ENCODE peak calls at places on chromosomes 4 and X, in four cellular contexts. D is uterus, F is Peyer's patch, N is astrocyte. X is an unnamed sample.
A peak's percentile ranks its signal among the peaks of the same experiment; 100 is the strongest.

GRCh38 chr4:95548738-95549245 is at the start of gene UNC5C:
- DNase-seq in D (peak; percentile 79), F (peak; percentile 72), N (peak; percentile 76), X (peak; percentile 70)

GRCh38 chr4:88296413-88297052 is 12.2 kb upstream of the PPM1K start:
- DNase-seq in D (no peak), F (no peak), N (no peak), X (no peak)

GRCh38 chrX:110219920-110220319 is 98.0 kb downstream of the AMMECR1 start:
- DNase-seq in D (no peak), F (no peak), N (peak; percentile 44), X (no peak)

GRCh38 chrX:153059191-153060094 is 3.2 kb downstream of the PNMA3 start:
- DNase-seq in D (no peak), F (no peak), N (no peak), X (no peak)

GRCh38 chr4:109873791-109874514 is 26.0 kb downstream of the LRIT3 start:
- DNase-seq in D (no peak), F (no peak), N (peak; percentile 3), X (no peak)

GRCh38 chrX:141278306-141278705 is 36.0 kb upstream of the SPANXC start:
- DNase-seq in D (no peak), F (no peak), N (no peak), X (no peak)

GRCh38 chrX:53262918-53263394 is 18.4 kb downstream of the IQSEC2 start:
- DNase-seq in D (no peak), F (peak; percentile 50), N (peak; percentile 56), X (no peak)

GRCh38 chr4:16731776-16732380 is 166.6 kb downstream of the LDB2 start:
- DNase-seq in D (no peak), F (no peak), N (no peak), X (no peak)

GRCh38 chr4:42048394-42048793 is 58.1 kb downstream of the SLC30A9 start:
- DNase-seq in D (no peak), F (no peak), N (peak; percentile 83), X (no peak)

GRCh38 chrX:39903937-39904336 is 193.8 kb downstream of the BCOR start:
- DNase-seq in D (no peak), F (no peak), N (peak; percentile 56), X (no peak)

GRCh38 chr4:3697033-3697432 is 69.2 kb upstream of the ADRA2C start:
- DNase-seq in D (no peak), F (no peak), N (no peak), X (no peak)

GRCh38 chr4:3442959-3443749 is 1.4 kb downstream of the HGFAC start:
- DNase-seq in D (peak; percentile 42), F (peak; percentile 69), N (no peak), X (no peak)

GRCh38 chr4:13548059-13548983 is 4.0 kb upstream of the NKX3-2 start:
- DNase-seq in D (no peak), F (no peak), N (no peak), X (peak; percentile 57)

GRCh38 chr4:88028961-88029360 is 21.5 kb downstream of the PKD2 start:
- DNase-seq in D (no peak), F (no peak), N (no peak), X (no peak)

GRCh38 chrX:13304052-13304451 is 15.8 kb downstream of the ATXN3L start:
- DNase-seq in D (no peak), F (no peak), N (no peak), X (no peak)

GRCh38 chr4:137703225-137703624 is 170.9 kb upstream of the PCDH18 start:
- DNase-seq in D (no peak), F (no peak), N (no peak), X (no peak)

GRCh38 chr4:48243429-48243828 is 26.2 kb downstream of the TEC start:
- DNase-seq in D (no peak), F (no peak), N (no peak), X (no peak)

GRCh38 chrX:116781926-116782325 is 319.1 kb upstream of the CT83 start:
- DNase-seq in D (peak; percentile 16), F (no peak), N (no peak), X (no peak)
- TF ChIP-seq CTCF in D (no peak), F (no peak), N (no peak), X (no peak)

GRCh38 chr4:1757836-1758235 is 35.3 kb upstream of the FGFR3 start:
- DNase-seq in D (no peak), F (no peak), N (no peak), X (no peak)

GRCh38 chr4:1759818-1760223 is 33.3 kb upstream of the FGFR3 start:
- DNase-seq in D (no peak), F (no peak), N (no peak), X (no peak)

GRCh38 chr4:1758306-1759121 is 34.6 kb upstream of the FGFR3 start:
- DNase-seq in D (no peak), F (no peak), N (no peak), X (no peak)

GRCh38 chr4:1760521-1761001 is 32.5 kb upstream of the FGFR3 start:
- DNase-seq in D (no peak), F (no peak), N (no peak), X (no peak)

DNA sequence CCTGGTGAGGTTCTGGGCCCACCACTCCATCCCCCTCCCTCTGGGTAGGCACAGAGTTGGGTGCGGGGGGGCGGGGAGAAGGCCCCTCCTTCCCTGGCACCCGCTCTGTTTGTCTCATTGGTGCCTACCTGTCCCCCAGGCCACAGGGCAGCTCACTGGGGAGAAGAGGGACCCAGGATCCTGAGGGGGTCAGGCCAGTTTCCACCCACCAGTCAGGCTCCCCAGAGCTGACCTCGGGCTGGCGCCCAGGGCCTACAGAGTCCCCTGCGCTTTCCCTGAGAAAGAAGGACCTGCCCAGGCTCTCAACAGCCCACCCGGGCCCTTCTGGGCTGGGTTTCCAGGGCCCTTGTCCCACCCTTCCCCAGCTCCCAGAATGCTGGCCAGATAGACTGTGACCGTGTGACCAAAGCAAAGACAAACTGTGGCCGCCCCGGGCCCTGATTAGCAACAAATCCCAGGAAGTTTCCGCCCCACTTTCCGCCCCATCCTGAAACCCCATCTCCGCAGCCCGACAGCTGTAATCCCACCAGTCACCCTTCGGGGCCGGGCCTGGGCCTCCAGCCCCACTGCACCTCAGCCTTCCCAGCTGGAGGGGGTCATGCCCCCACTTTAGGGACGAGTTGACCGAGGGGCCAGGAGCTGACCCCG is 33.8 kb upstream of the FGFR3 start:
- DNase-seq in D (no peak), F (no peak), N (no peak), X (no peak)
- H3K4me1 ChIP-seq in D (peaks cover 6% of the 10 kb centered on the region), F (peaks cover 8% of the 10 kb centered on the region), N (no peaks in the 10 kb centered on the region), X (peaks cover 16% of the 10 kb centered on the region)

GRCh38 chrX:20437678-20438077 is 171.0 kb upstream of the RPS6KA3 start:
- DNase-seq in D (no peak), F (no peak), N (no peak), X (no peak)

GRCh38 chrX:20435913-20436312 is 169.2 kb upstream of the RPS6KA3 start:
- DNase-seq in D (no peak), F (no peak), N (no peak), X (no peak)

GRCh38 chrX:20441123-20441522 is 174.4 kb upstream of the RPS6KA3 start:
- DNase-seq in D (no peak), F (no peak), N (no peak), X (no peak)

GRCh38 chrX:20442597-20442996 is 175.9 kb upstream of the RPS6KA3 start:
- DNase-seq in D (peak; percentile 58), F (peak; percentile 97), N (peak; percentile 53), X (peak; percentile 79)

GRCh38 chrX:20438871-20439526 is 172.3 kb upstream of the RPS6KA3 start:
- DNase-seq in D (no peak), F (no peak), N (no peak), X (no peak)
- TF ChIP-seq CTCF in D (no peak), F (no peak), N (no peak), X (no peak)

GRCh38 chr4:148787831-148788477 is 345.7 kb upstream of the NR3C2 start:
- DNase-seq in D (no peak), F (no peak), N (peak; percentile 64), X (no peak)
- H3K4me1 ChIP-seq in D (no peaks in the 10 kb centered on the region), F (no peaks in the 10 kb centered on the region), N (no peaks in the 10 kb centered on the region), X (no peaks in the 10 kb centered on the region)

GRCh38 chr4:101153653-101154052 is 193.7 kb downstream of the PPP3CA start:
- DNase-seq in D (no peak), F (no peak), N (no peak), X (no peak)
- TF ChIP-seq CTCF in D (no peak), F (no peak), N (no peak), X (no peak)